ENCODE peak calls at places on chromosomes 5 and 9, in four cellular contexts. G is GM18507, Y is fibroblast of pulmonary artery, E is lower lobe of right lung. W is an unnamed sample.

GRCh38 chr5:122517091-122517490 is 205.1 kb downstream of the SNCAIP start:
- DNase-seq in G (no peak), E (no peak), Y (no peak), W (no peak)

GRCh38 chr9:87008667-87009066 is 61.4 kb upstream of the GAS1 start:
- DNase-seq in Y (no peak), E (no peak), G (no peak), W (no peak)

GRCh38 chr5:620152-620551 is 8.0 kb downstream of the CEP72 start:
- DNase-seq in G (no peak), E (peak), Y (no peak), W (no peak)

GRCh38 chr5:19608434-19608833 is 379.6 kb downstream of the CDH18 start:
- DNase-seq in G (no peak), E (no peak), Y (peak), W (no peak)

GRCh38 chr5:153753645-153754432 is 263.4 kb downstream of the GRIA1 start:
- DNase-seq in Y (no peak), E (no peak), G (no peak), W (peak)

GRCh38 chr5:32794086-32794485 is 83.0 kb downstream of the NPR3 start:
- DNase-seq in E (no peak), G (no peak), Y (peak), W (no peak)

GRCh38 chr5:147935032-147935431 is 28.7 kb upstream of the C5orf46 start:
- DNase-seq in G (no peak), Y (peak), E (no peak), W (peak)

GRCh38 chr9:35962126-35962906 is 4.4 kb upstream of the OR2S2 start:
- DNase-seq in E (no peak), Y (peak), G (no peak), W (peak)

GRCh38 chr5:12332480-12332879 is 428.2 kb upstream of the CTNND2 start:
- DNase-seq in Y (no peak), G (no peak), E (no peak), W (no peak)

GRCh38 chr9:125399165-125399564 is 137.5 kb downstream of the GAPVD1 start:
- DNase-seq in Y (no peak), G (no peak), E (no peak), W (no peak)

GRCh38 chr9:131635285-131635684 is 90.0 kb downstream of the PRRT1B start:
- DNase-seq in G (no peak), Y (peak), E (peak), W (peak)

GRCh38 chr9:87502446-87503232 is 5.0 kb downstream of the DAPK1 start:
- DNase-seq in Y (no peak), E (peak), G (no peak), W (no peak)

GRCh38 chr5:74063821-74064598 is 438.0 kb downstream of the ARHGEF28 start:
- DNase-seq in E (no peak), Y (peak), G (no peak), W (peak)

GRCh38 chr5:159442210-159442850 is 112.0 kb upstream of the IL12B start:
- DNase-seq in E (peak), Y (peak), G (no peak), W (no peak)

GRCh38 chr5:147057051-147057450 is 177.8 kb upstream of the STK32A start:
- DNase-seq in E (no peak), Y (no peak), G (no peak), W (no peak)

GRCh38 chr5:52915176-52915875 is 73.8 kb upstream of the ITGA2 start:
- DNase-seq in E (no peak), G (peak), Y (peak), W (peak)

GRCh38 chr9:131121346-131121745 is 4.0 kb upstream of the NUP214 start:
- DNase-seq in G (no peak), Y (no peak), E (no peak), W (no peak)

GRCh38 chr9:120832766-120833165 is 10.0 kb downstream of the PSMD5 start:
- DNase-seq in E (no peak), Y (no peak), G (no peak), W (no peak)

GRCh38 chr9:135517407-135517822 is 3.8 kb upstream of the LCN1 start:
- DNase-seq in G (no peak), Y (no peak), E (no peak), W (no peak)

GRCh38 chr5:101611039-101611438 is 685.0 kb downstream of the SLCO4C1 start:
- DNase-seq in G (no peak), Y (no peak), E (no peak), W (no peak)

GRCh38 chr9:108412755-108413154 is 443.0 kb downstream of the ACTL7B start:
- DNase-seq in Y (no peak), G (no peak), E (no peak), W (peak)

GRCh38 chr5:9644630-9645029 is 14.5 kb upstream of the TAS2R1 start:
- DNase-seq in E (no peak), G (no peak), Y (peak), W (no peak)

GRCh38 chr5:72459089-72459661 is 48.0 kb downstream of the ZNF366 start:
- DNase-seq in Y (peak), G (no peak), E (no peak), W (peak)

GRCh38 chr9:1429328-1429727 is 379.2 kb downstream of the DMRT2 start:
- DNase-seq in G (no peak), E (no peak), Y (peak), W (no peak)

GRCh38 chr9:115733318-115733717 is 420.3 kb upstream of the PAPPA start:
- DNase-seq in G (no peak), E (no peak), Y (no peak), W (no peak)